ENCODE peak calls at places on chromosomes 1 and 21, in nine cellular contexts. P, W, F, D, K, Z, X, M and O are unnamed samples.
A peak's percentile ranks its signal among the peaks of the same experiment; 100 is the strongest.

GRCh38 chr1:19533626-19534025 is 48.3 kb upstream of the CAPZB start:
- DNase-seq in P (no peak), W (peak; percentile 22), F (no peak), D (no peak), K (no peak), Z (no peak), X (peak; percentile 79), M (no peak), O (no peak)

GRCh38 chr1:230125633-230126528 is 58.8 kb downstream of the GALNT2 start:
- DNase-seq in P (no peak), W (no peak), F (peak; percentile 72), D (no peak), K (peak; percentile 30), Z (no peak), X (no peak), M (no peak), O (peak; percentile 47)

GRCh38 chr1:178527117-178527516 is 14.2 kb downstream of the TEX35 start:
- DNase-seq in P (no peak), W (no peak), F (no peak), D (no peak), K (no peak), Z (no peak), X (no peak), M (no peak), O (no peak)

GRCh38 chr1:109671067-109671466 is 3.2 kb downstream of the GSTM2 start:
- DNase-seq in P (peak; percentile 4), W (no peak), F (no peak), D (no peak), K (no peak), Z (no peak), X (no peak), M (no peak), O (no peak)

GRCh38 chr1:189992856-189993255 is 484.8 kb downstream of the BRINP3 start:
- DNase-seq in P (no peak), W (no peak), F (no peak), D (no peak), K (no peak), Z (no peak), X (no peak), M (no peak), O (no peak)

GRCh38 chr1:47536646-47537118 is 98.8 kb downstream of the FOXD2 start:
- DNase-seq in P (no peak), W (no peak), F (no peak), D (no peak), K (no peak), Z (no peak), X (no peak), M (no peak), O (no peak)

GRCh38 chr1:205928256-205928655 is 15.0 kb downstream of the SLC26A9 start:
- DNase-seq in P (no peak), W (no peak), F (no peak), D (no peak), K (no peak), Z (peak; percentile 26), X (no peak), M (no peak), O (no peak)

GRCh38 chr21:38159355-38159754 is 97.4 kb upstream of the KCNJ15 start:
- DNase-seq in P (peak; percentile 87), W (peak; percentile 49), F (peak; percentile 79), D (peak; percentile 35), K (peak; percentile 75), Z (no peak), X (peak; percentile 47), M (no peak), O (peak; percentile 95)

GRCh38 chr1:214280386-214281029 is 451 bp upstream of the SMYD2 start:
- DNase-seq in P (no peak), W (peak; percentile 54), F (peak; percentile 68), D (peak; percentile 24), K (peak; percentile 47), Z (no peak), X (peak; percentile 18), M (no peak), O (peak; percentile 29)

GRCh38 chr1:147613506-147613905 is 56.8 kb downstream of the ACP6 start:
- DNase-seq in P (no peak), W (no peak), F (peak; percentile 31), D (no peak), K (no peak), Z (no peak), X (no peak), M (no peak), O (peak; percentile 49)

GRCh38 chr1:79074975-79075374 is 68.4 kb upstream of the ADGRL4 start:
- DNase-seq in P (no peak), W (no peak), F (no peak), D (no peak), K (peak; percentile 68), Z (no peak), X (no peak), M (no peak), O (peak; percentile 7)

GRCh38 chr21:37228003-37228400 is 39.1 kb downstream of the VPS26C start:
- DNase-seq in P (no peak), W (no peak), F (no peak), D (no peak), K (no peak), Z (no peak), X (no peak), M (no peak), O (no peak)

GRCh38 chr21:33014331-33014730 is 11.4 kb upstream of the OLIG2 start:
- DNase-seq in P (no peak), W (no peak), F (no peak), D (no peak), K (no peak), Z (no peak), X (no peak), M (no peak), O (no peak)

GRCh38 chr1:20250346-20250989 is 40.2 kb upstream of the VWA5B1 start:
- DNase-seq in P (no peak), W (peak; percentile 45), F (no peak), D (no peak), K (peak; percentile 55), Z (no peak), X (no peak), M (no peak), O (peak; percentile 22)

GRCh38 chr1:234486858-234487830 is 8.2 kb upstream of the TARBP1 start:
- DNase-seq in P (no peak), W (no peak), F (peak; percentile 84), D (no peak), K (peak; percentile 76), Z (no peak), X (no peak), M (no peak), O (peak; percentile 94)

GRCh38 chr1:226737819-226738420 is 1.2 kb downstream of the ITPKB start:
- DNase-seq in P (no peak), W (peak; percentile 54), F (peak; percentile 51), D (peak; percentile 48), K (peak; percentile 30), Z (no peak), X (no peak), M (peak; percentile 18), O (peak; percentile 42)

GRCh38 chr1:94974224-94974623 is 47.3 kb upstream of the CNN3 start:
- DNase-seq in P (no peak), W (no peak), F (peak; percentile 83), D (no peak), K (no peak), Z (no peak), X (no peak), M (no peak), O (peak; percentile 72)

GRCh38 chr1:151946366-151946764 is 37.1 kb upstream of the THEM4 start:
- DNase-seq in P (no peak), W (no peak), F (no peak), D (no peak), K (peak; percentile 99), Z (no peak), X (no peak), M (peak; percentile 26), O (no peak)

GRCh38 chr1:228141871-228142615 is 2.0 kb downstream of the GUK1 start:
- DNase-seq in P (no peak), W (peak; percentile 24), F (peak; percentile 21), D (no peak), K (no peak), Z (no peak), X (no peak), M (no peak), O (no peak)

GRCh38 chr1:221881805-221882581 is 140.1 kb upstream of the DUSP10 start:
- DNase-seq in P (no peak), W (no peak), F (no peak), D (no peak), K (peak; percentile 68), Z (no peak), X (no peak), M (no peak), O (no peak)

GRCh38 chr1:245860681-245861552 is 646.2 kb downstream of the SMYD3 start:
- DNase-seq in P (no peak), W (no peak), F (peak; percentile 79), D (no peak), K (no peak), Z (no peak), X (no peak), M (no peak), O (peak; percentile 99)

GRCh38 chr1:245876586-245876985 is 630.5 kb downstream of the SMYD3 start:
- DNase-seq in P (no peak), W (no peak), F (peak; percentile 15), D (no peak), K (no peak), Z (no peak), X (no peak), M (no peak), O (no peak)

GRCh38 chr1:198234511-198235251 is 77.9 kb downstream of the NEK7 start:
- DNase-seq in P (no peak), W (no peak), F (peak; percentile 60), D (no peak), K (peak; percentile 35), Z (no peak), X (no peak), M (no peak), O (peak; percentile 47)

GRCh38 chr1:27623327-27624212 is 11.4 kb downstream of the FGR start:
- DNase-seq in P (no peak), W (no peak), F (no peak), D (no peak), K (no peak), Z (no peak), X (no peak), M (no peak), O (no peak)

GRCh38 chr1:20151906-20152598 is 12.9 kb downstream of the PLA2G2F start:
- DNase-seq in P (peak; percentile 98), W (peak; percentile 84), F (peak; percentile 75), D (peak; percentile 84), K (peak; percentile 25), Z (no peak), X (peak; percentile 71), M (peak; percentile 56), O (peak; percentile 75)